ENCODE peak calls at places on chromosome 20, in ten cellular contexts. C, B, I, S, U, V, Z, H, X and D are unnamed samples.

GRCh38 chr20:59987135-59987534 is 28.9 kb downstream of the CDH26 start:
- DNase-seq in C (no peak), B (no peak), I (no peak), S (no peak), U (no peak), V (no peak), Z (no peak), H (no peak), X (no peak), D (no peak)

GRCh38 chr20:49237531-49237930 is 18.3 kb downstream of the DDX27 start:
- DNase-seq in C (no peak), B (no peak), I (no peak), S (no peak), U (no peak), V (no peak), Z (no peak), H (no peak), X (no peak), D (no peak)

GRCh38 chr20:62476074-62476838 is 461 bp upstream of the GATA5 start:
- DNase-seq in C (no peak), B (no peak), I (no peak), S (no peak), U (no peak), V (no peak), Z (no peak), H (no peak), X (no peak), D (no peak)

GRCh38 chr20:58774214-58774613 is 76.5 kb downstream of the GNAS-AS1 start:
- DNase-seq in C (no peak), B (no peak), I (no peak), S (no peak), U (no peak), V (no peak), Z (no peak), H (no peak), X (no peak), D (no peak)

GRCh38 chr20:40255368-40255767 is 433.7 kb downstream of the MAFB start:
- DNase-seq in C (no peak), B (no peak), I (no peak), S (no peak), U (no peak), V (no peak), Z (no peak), H (no peak), X (no peak), D (no peak)

GRCh38 chr20:14208956-14209355 is 128.5 kb downstream of the FLRT3 start:
- DNase-seq in C (no peak), B (no peak), I (no peak), S (no peak), U (no peak), V (no peak), Z (no peak), H (no peak), X (no peak), D (no peak)

GRCh38 chr20:22686097-22686496 is 101.7 kb upstream of the FOXA2 start:
- DNase-seq in C (no peak), B (no peak), I (no peak), S (peak), U (no peak), V (no peak), Z (no peak), H (peak), X (peak), D (no peak)

GRCh38 chr20:33915726-33916331 is 77.9 kb upstream of the RALY start:
- DNase-seq in C (no peak), B (peak), I (no peak), S (no peak), U (peak), V (no peak), Z (peak), H (peak), X (no peak), D (no peak)

GRCh38 chr20:12152996-12153395 is 235.3 kb downstream of the BTBD3 start:
- DNase-seq in C (no peak), B (no peak), I (no peak), S (no peak), U (no peak), V (no peak), Z (no peak), H (no peak), X (peak), D (no peak)